ENCODE peak calls at places on chromosomes 6 and 20, in eight cellular contexts. A, H, Z, P, B, G, W and L are unnamed samples.

GRCh38 chr6:169499728-169500265 is 202.0 kb downstream of the WDR27 start:
- DNase-seq in A (no peak), H (no peak), Z (no peak), P (no peak), B (no peak), G (no peak), W (no peak), L (no peak)

GRCh38 chr20:62273421-62273820 is 29.4 kb upstream of the ADRM1 start:
- DNase-seq in A (no peak), H (no peak), Z (no peak), P (no peak), B (no peak), G (no peak), W (no peak), L (no peak)

GRCh38 chr20:61850457-61850856 is 215.2 kb downstream of the TAF4 start:
- DNase-seq in A (no peak), H (no peak), Z (no peak), P (no peak), B (no peak), G (peak), W (no peak), L (no peak)

GRCh38 chr20:1949711-1950110 is 44.1 kb downstream of the PDYN start:
- DNase-seq in A (no peak), H (no peak), Z (no peak), P (no peak), B (no peak), G (no peak), W (no peak), L (no peak)

GRCh38 chr20:3696200-3696599 is 14.4 kb upstream of the ADAM33 start:
- DNase-seq in A (no peak), H (peak), Z (no peak), P (no peak), B (no peak), G (peak), W (peak), L (no peak)

GRCh38 chr6:3615391-3616380 is 135.8 kb downstream of the PXDC1 start:
- DNase-seq in A (no peak), H (no peak), Z (no peak), P (no peak), B (no peak), G (no peak), W (no peak), L (no peak)

GRCh38 chr6:3744211-3744900 is 7.2 kb downstream of the PXDC1 start:
- DNase-seq in A (no peak), H (no peak), Z (no peak), P (no peak), B (no peak), G (peak), W (no peak), L (no peak)

GRCh38 chr6:29071831-29072723 is 15.0 kb downstream of the OR2B3 start:
- DNase-seq in A (peak), H (peak), Z (peak), P (peak), B (peak), G (peak), W (peak), L (peak)

GRCh38 chr6:81309841-81310240 is 442.6 kb downstream of the TENT5A start:
- DNase-seq in A (no peak), H (no peak), Z (no peak), P (no peak), B (no peak), G (peak), W (no peak), L (no peak)

GRCh38 chr6:53718597-53719460 is 53.3 kb upstream of the KLHL31 start:
- DNase-seq in A (peak), H (peak), Z (peak), P (peak), B (peak), G (peak), W (peak), L (peak)

GRCh38 chr20:2535711-2536561 is 437 bp upstream of the TMC2 start:
- DNase-seq in A (no peak), H (no peak), Z (peak), P (no peak), B (no peak), G (no peak), W (no peak), L (no peak)

DNA sequence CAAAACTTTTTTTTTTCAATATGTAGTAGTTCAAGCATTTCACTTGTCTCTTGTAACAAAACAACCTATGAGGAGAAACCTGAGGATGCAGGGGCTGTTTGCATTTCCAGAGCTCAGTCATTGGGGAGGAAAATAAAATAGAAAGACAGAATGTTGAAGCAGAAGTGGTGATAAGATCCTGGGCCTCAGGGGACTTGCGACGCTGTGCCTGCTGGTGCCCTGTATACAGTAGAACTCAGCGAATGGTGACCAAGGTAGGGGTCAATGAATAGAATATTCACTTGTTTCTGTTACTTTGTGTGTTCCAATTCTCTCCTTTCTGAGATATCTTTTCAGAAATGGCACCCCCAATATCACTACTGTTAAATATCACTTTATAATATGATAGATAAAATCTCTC is 271.6 kb downstream of the FARS2 start:
- DNase-seq in A (no peak), H (no peak), Z (no peak), P (no peak), B (no peak), G (no peak), W (no peak), L (no peak)
- H3K4me2 ChIP-seq in A (no peak), H (no peak), Z (no peak), P (no peak), B (no peak), G (no peak), W (no peak), L (no peak)

GRCh38 chr6:12012231-12012565 is at the start of gene HIVEP1:
- DNase-seq in A (no peak), H (no peak), Z (peak), P (no peak), B (no peak), G (peak), W (peak), L (peak)
- H2AFZ ChIP-seq in A (peak), H (peak), Z (peak), P (no peak), B (no peak), G (peak), W (no peak), L (no peak)

DNA sequence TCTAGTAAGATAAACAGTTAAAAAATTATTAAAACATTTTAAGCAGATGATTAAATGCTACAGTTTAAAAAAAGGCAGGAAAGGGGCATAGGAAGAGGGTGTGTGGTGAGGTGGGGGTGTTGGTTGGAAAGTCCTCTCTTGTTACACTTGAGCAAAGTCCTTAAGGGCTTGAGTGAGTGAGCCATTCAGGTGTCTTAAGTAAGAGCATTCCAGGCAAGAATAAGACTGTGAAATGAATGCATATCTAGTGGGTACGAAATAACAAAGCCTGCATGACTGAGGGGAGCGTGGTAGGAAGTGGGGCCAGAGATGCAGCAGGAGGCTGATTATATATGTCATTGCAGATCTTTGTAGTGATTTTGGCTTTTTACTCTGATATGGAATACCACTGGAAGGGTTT is 5.1 kb downstream of the CDKAL1 start:
- DNase-seq in A (no peak), H (no peak), Z (no peak), P (no peak), B (no peak), G (no peak), W (no peak), L (no peak)
- TF ChIP-seq EZH2 in A (no peak), H (no peak), Z (no peak), P (no peak), B (no peak), G (no peak), W (no peak), L (no peak)

GRCh38 chr6:43763133-43763797 is 6.7 kb upstream of the VEGFA start:
- DNase-seq in A (no peak), H (no peak), Z (no peak), P (no peak), B (no peak), G (no peak), W (no peak), L (no peak)
- H3K4me2 ChIP-seq in A (no peak), H (no peak), Z (no peak), P (no peak), B (no peak), G (no peak), W (no peak), L (peak)

DNA sequence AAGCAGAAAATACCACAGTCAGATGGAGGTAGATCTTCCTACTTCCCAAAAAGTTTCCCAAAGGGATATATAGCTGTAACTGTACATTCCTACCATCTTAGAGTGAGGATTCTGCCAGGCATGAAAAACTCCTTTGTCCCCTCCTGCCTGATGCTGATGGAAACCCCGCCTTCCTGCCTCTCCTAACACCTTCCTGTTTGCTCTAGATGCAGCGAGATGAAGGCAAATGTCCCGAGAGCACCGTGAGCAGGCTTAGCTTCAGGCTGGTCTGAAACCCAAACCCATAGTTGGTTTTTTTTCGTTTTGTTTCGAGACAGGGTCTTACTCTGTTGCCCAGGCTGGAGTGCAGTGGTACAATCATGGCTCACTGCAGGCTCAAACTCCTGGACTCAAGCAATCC is 55.6 kb downstream of the MYB start:
- DNase-seq in A (no peak), H (no peak), Z (no peak), P (no peak), B (no peak), G (no peak), W (no peak), L (no peak)
- H2AFZ ChIP-seq in A (no peak), H (peak), Z (peak), P (no peak), B (no peak), G (no peak), W (no peak), L (no peak)

DNA sequence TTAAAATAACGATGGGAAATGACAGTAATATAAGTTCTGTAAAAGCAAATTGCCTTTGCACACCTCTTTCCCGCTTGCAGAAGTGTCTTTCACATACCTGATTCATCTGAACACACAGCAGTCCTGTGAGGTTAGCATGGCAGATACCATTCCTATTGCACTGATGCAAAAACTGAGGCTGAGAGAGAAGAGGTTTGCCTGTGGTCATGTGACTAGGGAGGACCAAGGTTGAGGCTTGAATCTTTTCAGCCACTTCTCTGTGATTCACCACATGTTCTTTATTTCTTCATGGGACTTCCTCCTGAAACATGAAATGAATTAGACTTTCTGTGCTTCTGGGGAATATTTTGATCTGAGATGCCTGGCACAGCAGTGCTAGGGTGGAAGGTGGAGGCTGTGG is 92.9 kb downstream of the VEGFA start:
- DNase-seq in A (no peak), H (no peak), Z (no peak), P (no peak), B (no peak), G (no peak), W (no peak), L (no peak)
- TF ChIP-seq EZH2 in A (no peak), H (no peak), Z (no peak), P (no peak), B (no peak), G (no peak), W (no peak), L (no peak)